ENCODE peak calls at places on chromosome 14, in nine cellular contexts. One of them, this sample, is unnamed.

GRCh38 chr14:56515739-56516138 is 63.9 kb upstream of the TMEM260 start:
- DNase-seq in fibroblast of mammary gland: peak; percentile 21
- DNase-seq in AG20443: no peak
- DNase-seq in HAP-1: no peak
- DNase-seq in GM19239: no peak
- DNase-seq in stimulated activated CD8-positive, alpha-beta memory T cell treated with anti-CD3 and anti-CD28 coated beads, Interleukin-4, amount 100 ng/mL, for 4 hours: no peak
- DNase-seq in activated CD4-positive, alpha-beta memory T cell treated with anti-CD3 and anti-CD28 coated beads for 36 hours: no peak
- DNase-seq in globus pallidus: no peak
- DNase-seq in NCI-H1694 treated with DMSO at 0.1 percent for 48 hours: no peak
- DNase-seq in this sample: no peak

GRCh38 chr14:69657961-69658360 is 46.6 kb downstream of the SUSD6 start:
- DNase-seq in activated CD4-positive, alpha-beta memory T cell treated with anti-CD3 and anti-CD28 coated beads for 36 hours: no peak
- DNase-seq in GM19239: no peak
- DNase-seq in stimulated activated CD8-positive, alpha-beta memory T cell treated with anti-CD3 and anti-CD28 coated beads, Interleukin-4, amount 100 ng/mL, for 4 hours: no peak
- DNase-seq in NCI-H1694 treated with DMSO at 0.1 percent for 48 hours: no peak
- DNase-seq in AG20443: peak; percentile 74
- DNase-seq in fibroblast of mammary gland: peak; percentile 29
- DNase-seq in HAP-1: no peak
- DNase-seq in globus pallidus: no peak
- DNase-seq in this sample: peak; percentile 84

GRCh38 chr14:49865431-49865859 is 12.9 kb upstream of the NEMF start:
- DNase-seq in globus pallidus: peak; percentile 55
- DNase-seq in fibroblast of mammary gland: peak; percentile 70
- DNase-seq in stimulated activated CD8-positive, alpha-beta memory T cell treated with anti-CD3 and anti-CD28 coated beads, Interleukin-4, amount 100 ng/mL, for 4 hours: peak; percentile 57
- DNase-seq in HAP-1: peak; percentile 68
- DNase-seq in GM19239: no peak
- DNase-seq in AG20443: peak; percentile 24
- DNase-seq in activated CD4-positive, alpha-beta memory T cell treated with anti-CD3 and anti-CD28 coated beads for 36 hours: peak; percentile 87
- DNase-seq in NCI-H1694 treated with DMSO at 0.1 percent for 48 hours: peak; percentile 57
- DNase-seq in this sample: peak; percentile 86

GRCh38 chr14:98446508-98446907 is 825.5 kb downstream of the BCL11B start:
- DNase-seq in stimulated activated CD8-positive, alpha-beta memory T cell treated with anti-CD3 and anti-CD28 coated beads, Interleukin-4, amount 100 ng/mL, for 4 hours: no peak
- DNase-seq in GM19239: no peak
- DNase-seq in fibroblast of mammary gland: no peak
- DNase-seq in AG20443: no peak
- DNase-seq in NCI-H1694 treated with DMSO at 0.1 percent for 48 hours: no peak
- DNase-seq in HAP-1: no peak
- DNase-seq in activated CD4-positive, alpha-beta memory T cell treated with anti-CD3 and anti-CD28 coated beads for 36 hours: no peak
- DNase-seq in globus pallidus: no peak
- DNase-seq in this sample: no peak

GRCh38 chr14:77889971-77890442 is 90.1 kb downstream of the ADCK1 start:
- DNase-seq in stimulated activated CD8-positive, alpha-beta memory T cell treated with anti-CD3 and anti-CD28 coated beads, Interleukin-4, amount 100 ng/mL, for 4 hours: no peak
- DNase-seq in fibroblast of mammary gland: peak; percentile 92
- DNase-seq in AG20443: peak; percentile 56
- DNase-seq in NCI-H1694 treated with DMSO at 0.1 percent for 48 hours: no peak
- DNase-seq in activated CD4-positive, alpha-beta memory T cell treated with anti-CD3 and anti-CD28 coated beads for 36 hours: no peak
- DNase-seq in globus pallidus: no peak
- DNase-seq in HAP-1: no peak
- DNase-seq in GM19239: no peak
- DNase-seq in this sample: no peak

GRCh38 chr14:63614964-63615363 is 26.7 kb downstream of the WDR89 start:
- DNase-seq in fibroblast of mammary gland: peak; percentile 86
- DNase-seq in stimulated activated CD8-positive, alpha-beta memory T cell treated with anti-CD3 and anti-CD28 coated beads, Interleukin-4, amount 100 ng/mL, for 4 hours: no peak
- DNase-seq in HAP-1: no peak
- DNase-seq in globus pallidus: no peak
- DNase-seq in GM19239: no peak
- DNase-seq in AG20443: peak; percentile 24
- DNase-seq in activated CD4-positive, alpha-beta memory T cell treated with anti-CD3 and anti-CD28 coated beads for 36 hours: no peak
- DNase-seq in NCI-H1694 treated with DMSO at 0.1 percent for 48 hours: no peak
- DNase-seq in this sample: no peak

GRCh38 chr14:29993148-29993547 is 65.5 kb upstream of the PRKD1 start:
- DNase-seq in globus pallidus: no peak
- DNase-seq in stimulated activated CD8-positive, alpha-beta memory T cell treated with anti-CD3 and anti-CD28 coated beads, Interleukin-4, amount 100 ng/mL, for 4 hours: no peak
- DNase-seq in GM19239: no peak
- DNase-seq in HAP-1: no peak
- DNase-seq in activated CD4-positive, alpha-beta memory T cell treated with anti-CD3 and anti-CD28 coated beads for 36 hours: no peak
- DNase-seq in fibroblast of mammary gland: no peak
- DNase-seq in NCI-H1694 treated with DMSO at 0.1 percent for 48 hours: no peak
- DNase-seq in AG20443: no peak
- DNase-seq in this sample: no peak

GRCh38 chr14:104390221-104390931 is 189.2 kb upstream of the C14orf180 start:
- DNase-seq in globus pallidus: no peak
- DNase-seq in activated CD4-positive, alpha-beta memory T cell treated with anti-CD3 and anti-CD28 coated beads for 36 hours: peak; percentile 7
- DNase-seq in fibroblast of mammary gland: no peak
- DNase-seq in GM19239: peak; percentile 4
- DNase-seq in stimulated activated CD8-positive, alpha-beta memory T cell treated with anti-CD3 and anti-CD28 coated beads, Interleukin-4, amount 100 ng/mL, for 4 hours: no peak
- DNase-seq in HAP-1: no peak
- DNase-seq in NCI-H1694 treated with DMSO at 0.1 percent for 48 hours: no peak
- DNase-seq in AG20443: no peak
- DNase-seq in this sample: no peak

GRCh38 chr14:56351861-56352260 is 227.7 kb upstream of the TMEM260 start:
- DNase-seq in stimulated activated CD8-positive, alpha-beta memory T cell treated with anti-CD3 and anti-CD28 coated beads, Interleukin-4, amount 100 ng/mL, for 4 hours: no peak
- DNase-seq in HAP-1: no peak
- DNase-seq in globus pallidus: no peak
- DNase-seq in activated CD4-positive, alpha-beta memory T cell treated with anti-CD3 and anti-CD28 coated beads for 36 hours: no peak
- DNase-seq in GM19239: no peak
- DNase-seq in fibroblast of mammary gland: peak; percentile 76
- DNase-seq in NCI-H1694 treated with DMSO at 0.1 percent for 48 hours: no peak
- DNase-seq in AG20443: peak; percentile 69
- DNase-seq in this sample: no peak

GRCh38 chr14:32722631-32723183 is 216.0 kb upstream of the NPAS3 start:
- DNase-seq in GM19239: no peak
- DNase-seq in NCI-H1694 treated with DMSO at 0.1 percent for 48 hours: no peak
- DNase-seq in activated CD4-positive, alpha-beta memory T cell treated with anti-CD3 and anti-CD28 coated beads for 36 hours: no peak
- DNase-seq in fibroblast of mammary gland: no peak
- DNase-seq in AG20443: no peak
- DNase-seq in HAP-1: no peak
- DNase-seq in globus pallidus: no peak
- DNase-seq in stimulated activated CD8-positive, alpha-beta memory T cell treated with anti-CD3 and anti-CD28 coated beads, Interleukin-4, amount 100 ng/mL, for 4 hours: no peak
- DNase-seq in this sample: no peak

GRCh38 chr14:45838597-45838996 is 585.6 kb upstream of the MIS18BP1 start:
- DNase-seq in GM19239: no peak
- DNase-seq in fibroblast of mammary gland: peak; percentile 7
- DNase-seq in globus pallidus: no peak
- DNase-seq in AG20443: no peak
- DNase-seq in activated CD4-positive, alpha-beta memory T cell treated with anti-CD3 and anti-CD28 coated beads for 36 hours: no peak
- DNase-seq in HAP-1: no peak
- DNase-seq in NCI-H1694 treated with DMSO at 0.1 percent for 48 hours: no peak
- DNase-seq in stimulated activated CD8-positive, alpha-beta memory T cell treated with anti-CD3 and anti-CD28 coated beads, Interleukin-4, amount 100 ng/mL, for 4 hours: no peak
- DNase-seq in this sample: no peak

GRCh38 chr14:55255185-55255584 is 16.0 kb upstream of the FBXO34 start:
- DNase-seq in NCI-H1694 treated with DMSO at 0.1 percent for 48 hours: no peak
- DNase-seq in fibroblast of mammary gland: no peak
- DNase-seq in stimulated activated CD8-positive, alpha-beta memory T cell treated with anti-CD3 and anti-CD28 coated beads, Interleukin-4, amount 100 ng/mL, for 4 hours: no peak
- DNase-seq in GM19239: no peak
- DNase-seq in activated CD4-positive, alpha-beta memory T cell treated with anti-CD3 and anti-CD28 coated beads for 36 hours: no peak
- DNase-seq in HAP-1: no peak
- DNase-seq in AG20443: no peak
- DNase-seq in globus pallidus: no peak
- DNase-seq in this sample: no peak

GRCh38 chr14:66216763-66217162 is 269.4 kb upstream of the CCDC196 start:
- DNase-seq in NCI-H1694 treated with DMSO at 0.1 percent for 48 hours: no peak
- DNase-seq in activated CD4-positive, alpha-beta memory T cell treated with anti-CD3 and anti-CD28 coated beads for 36 hours: no peak
- DNase-seq in AG20443: no peak
- DNase-seq in globus pallidus: no peak
- DNase-seq in GM19239: no peak
- DNase-seq in fibroblast of mammary gland: peak; percentile 17
- DNase-seq in HAP-1: no peak
- DNase-seq in stimulated activated CD8-positive, alpha-beta memory T cell treated with anti-CD3 and anti-CD28 coated beads, Interleukin-4, amount 100 ng/mL, for 4 hours: no peak
- DNase-seq in this sample: no peak

GRCh38 chr14:70139384-70139783 is 49.4 kb downstream of the SLC8A3 start:
- DNase-seq in NCI-H1694 treated with DMSO at 0.1 percent for 48 hours: no peak
- DNase-seq in HAP-1: no peak
- DNase-seq in stimulated activated CD8-positive, alpha-beta memory T cell treated with anti-CD3 and anti-CD28 coated beads, Interleukin-4, amount 100 ng/mL, for 4 hours: no peak
- DNase-seq in GM19239: peak; percentile 6
- DNase-seq in fibroblast of mammary gland: no peak
- DNase-seq in globus pallidus: no peak
- DNase-seq in activated CD4-positive, alpha-beta memory T cell treated with anti-CD3 and anti-CD28 coated beads for 36 hours: no peak
- DNase-seq in AG20443: no peak
- DNase-seq in this sample: no peak

GRCh38 chr14:91374897-91375747 is 42.5 kb downstream of the CCDC88C start:
- DNase-seq in fibroblast of mammary gland: no peak
- DNase-seq in NCI-H1694 treated with DMSO at 0.1 percent for 48 hours: peak; percentile 93
- DNase-seq in GM19239: no peak
- DNase-seq in stimulated activated CD8-positive, alpha-beta memory T cell treated with anti-CD3 and anti-CD28 coated beads, Interleukin-4, amount 100 ng/mL, for 4 hours: no peak
- DNase-seq in globus pallidus: no peak
- DNase-seq in AG20443: no peak
- DNase-seq in HAP-1: no peak
- DNase-seq in activated CD4-positive, alpha-beta memory T cell treated with anti-CD3 and anti-CD28 coated beads for 36 hours: peak; percentile 55
- DNase-seq in this sample: peak; percentile 76

GRCh38 chr14:64293976-64294671 is at the start of gene ESR2:
- DNase-seq in globus pallidus: peak; percentile 5
- DNase-seq in activated CD4-positive, alpha-beta memory T cell treated with anti-CD3 and anti-CD28 coated beads for 36 hours: peak; percentile 33
- DNase-seq in AG20443: peak; percentile 52
- DNase-seq in stimulated activated CD8-positive, alpha-beta memory T cell treated with anti-CD3 and anti-CD28 coated beads, Interleukin-4, amount 100 ng/mL, for 4 hours: no peak
- DNase-seq in NCI-H1694 treated with DMSO at 0.1 percent for 48 hours: peak; percentile 31
- DNase-seq in fibroblast of mammary gland: peak; percentile 37
- DNase-seq in HAP-1: peak; percentile 13
- DNase-seq in GM19239: peak; percentile 18
- DNase-seq in this sample: peak; percentile 31

GRCh38 chr14:84129028-84129427 is 1400.9 kb upstream of the FLRT2 start:
- DNase-seq in AG20443: no peak
- DNase-seq in stimulated activated CD8-positive, alpha-beta memory T cell treated with anti-CD3 and anti-CD28 coated beads, Interleukin-4, amount 100 ng/mL, for 4 hours: no peak
- DNase-seq in activated CD4-positive, alpha-beta memory T cell treated with anti-CD3 and anti-CD28 coated beads for 36 hours: no peak
- DNase-seq in GM19239: no peak
- DNase-seq in HAP-1: peak; percentile 20
- DNase-seq in fibroblast of mammary gland: no peak
- DNase-seq in NCI-H1694 treated with DMSO at 0.1 percent for 48 hours: no peak
- DNase-seq in globus pallidus: peak; percentile 56
- DNase-seq in this sample: no peak

GRCh38 chr14:34041220-34041619 is 90.3 kb upstream of the EGLN3 start:
- DNase-seq in globus pallidus: no peak
- DNase-seq in NCI-H1694 treated with DMSO at 0.1 percent for 48 hours: no peak
- DNase-seq in stimulated activated CD8-positive, alpha-beta memory T cell treated with anti-CD3 and anti-CD28 coated beads, Interleukin-4, amount 100 ng/mL, for 4 hours: no peak
- DNase-seq in GM19239: no peak
- DNase-seq in AG20443: no peak
- DNase-seq in fibroblast of mammary gland: no peak
- DNase-seq in HAP-1: no peak
- DNase-seq in activated CD4-positive, alpha-beta memory T cell treated with anti-CD3 and anti-CD28 coated beads for 36 hours: no peak
- DNase-seq in this sample: no peak

GRCh38 chr14:105881021-105881930 is 354.9 kb downstream of the TMEM121 start:
- DNase-seq in activated CD4-positive, alpha-beta memory T cell treated with anti-CD3 and anti-CD28 coated beads for 36 hours: peak; percentile 3
- DNase-seq in AG20443: no peak
- DNase-seq in NCI-H1694 treated with DMSO at 0.1 percent for 48 hours: no peak
- DNase-seq in GM19239: no peak
- DNase-seq in globus pallidus: no peak
- DNase-seq in HAP-1: no peak
- DNase-seq in fibroblast of mammary gland: no peak
- DNase-seq in stimulated activated CD8-positive, alpha-beta memory T cell treated with anti-CD3 and anti-CD28 coated beads, Interleukin-4, amount 100 ng/mL, for 4 hours: no peak
- DNase-seq in this sample: peak; percentile 22

GRCh38 chr14:77520626-77521025 is 22.0 kb upstream of the ISM2 start:
- DNase-seq in globus pallidus: no peak
- DNase-seq in activated CD4-positive, alpha-beta memory T cell treated with anti-CD3 and anti-CD28 coated beads for 36 hours: no peak
- DNase-seq in GM19239: no peak
- DNase-seq in HAP-1: no peak
- DNase-seq in AG20443: no peak
- DNase-seq in NCI-H1694 treated with DMSO at 0.1 percent for 48 hours: no peak
- DNase-seq in stimulated activated CD8-positive, alpha-beta memory T cell treated with anti-CD3 and anti-CD28 coated beads, Interleukin-4, amount 100 ng/mL, for 4 hours: no peak
- DNase-seq in fibroblast of mammary gland: no peak
- DNase-seq in this sample: no peak

GRCh38 chr14:36976571-36977023 is 195.8 kb downstream of the SLC25A21 start:
- DNase-seq in HAP-1: no peak
- DNase-seq in globus pallidus: no peak
- DNase-seq in fibroblast of mammary gland: peak; percentile 64
- DNase-seq in NCI-H1694 treated with DMSO at 0.1 percent for 48 hours: no peak
- DNase-seq in stimulated activated CD8-positive, alpha-beta memory T cell treated with anti-CD3 and anti-CD28 coated beads, Interleukin-4, amount 100 ng/mL, for 4 hours: no peak
- DNase-seq in GM19239: no peak
- DNase-seq in activated CD4-positive, alpha-beta memory T cell treated with anti-CD3 and anti-CD28 coated beads for 36 hours: no peak
- DNase-seq in AG20443: peak; percentile 49
- DNase-seq in this sample: peak; percentile 30

GRCh38 chr14:92491782-92492181 is 21.8 kb upstream of the RIN3 start:
- DNase-seq in HAP-1: no peak
- DNase-seq in GM19239: no peak
- DNase-seq in globus pallidus: no peak
- DNase-seq in fibroblast of mammary gland: no peak
- DNase-seq in stimulated activated CD8-positive, alpha-beta memory T cell treated with anti-CD3 and anti-CD28 coated beads, Interleukin-4, amount 100 ng/mL, for 4 hours: no peak
- DNase-seq in NCI-H1694 treated with DMSO at 0.1 percent for 48 hours: no peak
- DNase-seq in activated CD4-positive, alpha-beta memory T cell treated with anti-CD3 and anti-CD28 coated beads for 36 hours: no peak
- DNase-seq in AG20443: no peak
- DNase-seq in this sample: no peak

GRCh38 chr14:34872822-34873590 is 2.2 kb downstream of the BAZ1A start:
- DNase-seq in stimulated activated CD8-positive, alpha-beta memory T cell treated with anti-CD3 and anti-CD28 coated beads, Interleukin-4, amount 100 ng/mL, for 4 hours: no peak
- DNase-seq in globus pallidus: no peak
- DNase-seq in activated CD4-positive, alpha-beta memory T cell treated with anti-CD3 and anti-CD28 coated beads for 36 hours: no peak
- DNase-seq in NCI-H1694 treated with DMSO at 0.1 percent for 48 hours: no peak
- DNase-seq in fibroblast of mammary gland: peak; percentile 59
- DNase-seq in AG20443: peak; percentile 30
- DNase-seq in GM19239: no peak
- DNase-seq in HAP-1: peak; percentile 80
- DNase-seq in this sample: no peak

GRCh38 chr14:54002653-54003052 is 46.0 kb upstream of the BMP4 start:
- DNase-seq in globus pallidus: no peak
- DNase-seq in stimulated activated CD8-positive, alpha-beta memory T cell treated with anti-CD3 and anti-CD28 coated beads, Interleukin-4, amount 100 ng/mL, for 4 hours: no peak
- DNase-seq in NCI-H1694 treated with DMSO at 0.1 percent for 48 hours: peak; percentile 76
- DNase-seq in GM19239: no peak
- DNase-seq in AG20443: peak; percentile 67
- DNase-seq in fibroblast of mammary gland: peak; percentile 29
- DNase-seq in activated CD4-positive, alpha-beta memory T cell treated with anti-CD3 and anti-CD28 coated beads for 36 hours: no peak
- DNase-seq in HAP-1: no peak
- DNase-seq in this sample: no peak

GRCh38 chr14:23483216-23483854 is 13.8 kb downstream of the NGDN start:
- DNase-seq in stimulated activated CD8-positive, alpha-beta memory T cell treated with anti-CD3 and anti-CD28 coated beads, Interleukin-4, amount 100 ng/mL, for 4 hours: no peak
- DNase-seq in NCI-H1694 treated with DMSO at 0.1 percent for 48 hours: peak; percentile 94
- DNase-seq in globus pallidus: peak; percentile 84
- DNase-seq in activated CD4-positive, alpha-beta memory T cell treated with anti-CD3 and anti-CD28 coated beads for 36 hours: peak; percentile 12
- DNase-seq in HAP-1: peak; percentile 32
- DNase-seq in AG20443: peak; percentile 48
- DNase-seq in GM19239: no peak
- DNase-seq in fibroblast of mammary gland: peak; percentile 11
- DNase-seq in this sample: no peak

GRCh38 chr14:105495101-105495989 is 4.3 kb downstream of the TEDC1 start:
- DNase-seq in fibroblast of mammary gland: no peak
- DNase-seq in NCI-H1694 treated with DMSO at 0.1 percent for 48 hours: no peak
- DNase-seq in stimulated activated CD8-positive, alpha-beta memory T cell treated with anti-CD3 and anti-CD28 coated beads, Interleukin-4, amount 100 ng/mL, for 4 hours: no peak
- DNase-seq in globus pallidus: no peak
- DNase-seq in AG20443: no peak
- DNase-seq in HAP-1: no peak
- DNase-seq in activated CD4-positive, alpha-beta memory T cell treated with anti-CD3 and anti-CD28 coated beads for 36 hours: no peak
- DNase-seq in GM19239: no peak
- DNase-seq in this sample: no peak

GRCh38 chr14:24289649-24290283 is 9.8 kb downstream of the DHRS1 start:
- DNase-seq in globus pallidus: no peak
- DNase-seq in stimulated activated CD8-positive, alpha-beta memory T cell treated with anti-CD3 and anti-CD28 coated beads, Interleukin-4, amount 100 ng/mL, for 4 hours: no peak
- DNase-seq in HAP-1: no peak
- DNase-seq in activated CD4-positive, alpha-beta memory T cell treated with anti-CD3 and anti-CD28 coated beads for 36 hours: peak; percentile 90
- DNase-seq in GM19239: no peak
- DNase-seq in AG20443: no peak
- DNase-seq in fibroblast of mammary gland: no peak
- DNase-seq in NCI-H1694 treated with DMSO at 0.1 percent for 48 hours: no peak
- DNase-seq in this sample: no peak

GRCh38 chr14:93332032-93332852 is 594 bp downstream of the BTBD7 start:
- DNase-seq in NCI-H1694 treated with DMSO at 0.1 percent for 48 hours: peak; percentile 24
- DNase-seq in activated CD4-positive, alpha-beta memory T cell treated with anti-CD3 and anti-CD28 coated beads for 36 hours: peak; percentile 41
- DNase-seq in stimulated activated CD8-positive, alpha-beta memory T cell treated with anti-CD3 and anti-CD28 coated beads, Interleukin-4, amount 100 ng/mL, for 4 hours: peak; percentile 6
- DNase-seq in globus pallidus: peak; percentile 55
- DNase-seq in AG20443: peak; percentile 67
- DNase-seq in fibroblast of mammary gland: peak; percentile 27
- DNase-seq in HAP-1: peak; percentile 24
- DNase-seq in GM19239: peak; percentile 34
- DNase-seq in this sample: peak; percentile 74

GRCh38 chr14:36944307-36945010 is 227.9 kb downstream of the SLC25A21 start:
- DNase-seq in GM19239: no peak
- DNase-seq in AG20443: peak; percentile 61
- DNase-seq in NCI-H1694 treated with DMSO at 0.1 percent for 48 hours: no peak
- DNase-seq in activated CD4-positive, alpha-beta memory T cell treated with anti-CD3 and anti-CD28 coated beads for 36 hours: no peak
- DNase-seq in stimulated activated CD8-positive, alpha-beta memory T cell treated with anti-CD3 and anti-CD28 coated beads, Interleukin-4, amount 100 ng/mL, for 4 hours: no peak
- DNase-seq in fibroblast of mammary gland: peak; percentile 83
- DNase-seq in HAP-1: no peak
- DNase-seq in globus pallidus: no peak
- DNase-seq in this sample: no peak

GRCh38 chr14:76551116-76551515 is 175.2 kb downstream of the ESRRB start:
- DNase-seq in stimulated activated CD8-positive, alpha-beta memory T cell treated with anti-CD3 and anti-CD28 coated beads, Interleukin-4, amount 100 ng/mL, for 4 hours: no peak
- DNase-seq in GM19239: no peak
- DNase-seq in fibroblast of mammary gland: no peak
- DNase-seq in HAP-1: no peak
- DNase-seq in activated CD4-positive, alpha-beta memory T cell treated with anti-CD3 and anti-CD28 coated beads for 36 hours: no peak
- DNase-seq in NCI-H1694 treated with DMSO at 0.1 percent for 48 hours: no peak
- DNase-seq in globus pallidus: no peak
- DNase-seq in AG20443: no peak
- DNase-seq in this sample: no peak

GRCh38 chr14:85917631-85918030 is 387.7 kb downstream of the FLRT2 start:
- DNase-seq in stimulated activated CD8-positive, alpha-beta memory T cell treated with anti-CD3 and anti-CD28 coated beads, Interleukin-4, amount 100 ng/mL, for 4 hours: no peak
- DNase-seq in globus pallidus: peak; percentile 64
- DNase-seq in AG20443: no peak
- DNase-seq in HAP-1: peak; percentile 63
- DNase-seq in GM19239: no peak
- DNase-seq in activated CD4-positive, alpha-beta memory T cell treated with anti-CD3 and anti-CD28 coated beads for 36 hours: no peak
- DNase-seq in fibroblast of mammary gland: no peak
- DNase-seq in NCI-H1694 treated with DMSO at 0.1 percent for 48 hours: no peak
- DNase-seq in this sample: no peak